ENCODE peak calls at places on chromosomes 2 and 18, in seven cellular contexts. One of them, this sample, is unnamed.

GRCh38 chr2:59167514-59167913 is 926.4 kb upstream of the FANCL start:
- DNase-seq in CD8-positive, alpha-beta memory T cell: no peak
- DNase-seq in activated CD4-positive, alpha-beta memory T cell treated with anti-CD3 and anti-CD28 coated beads, Interleukin-2, amount 10 ng/mL, durations not matched to agents 7 days and 5 days: no peak
- DNase-seq in kidney: no peak
- DNase-seq in stimulated activated CD4-positive, alpha-beta T cell treated with anti-CD3 and anti-CD28 coated beads, Interleukin-4, amount 100 ng/mL, for 1 hour: no peak
- DNase-seq in HFF-Myc: no peak
- DNase-seq in AG08395: no peak
- DNase-seq in this sample: no peak

GRCh38 chr2:130987519-130988425 is 105.5 kb downstream of the FAM168B start:
- DNase-seq in AG08395: no peak
- DNase-seq in CD8-positive, alpha-beta memory T cell: no peak
- DNase-seq in kidney: no peak
- DNase-seq in activated CD4-positive, alpha-beta memory T cell treated with anti-CD3 and anti-CD28 coated beads, Interleukin-2, amount 10 ng/mL, durations not matched to agents 7 days and 5 days: no peak
- DNase-seq in stimulated activated CD4-positive, alpha-beta T cell treated with anti-CD3 and anti-CD28 coated beads, Interleukin-4, amount 100 ng/mL, for 1 hour: no peak
- DNase-seq in HFF-Myc: no peak
- DNase-seq in this sample: no peak

GRCh38 chr2:86697539-86697938 is 22.6 kb upstream of the RMND5A start:
- DNase-seq in stimulated activated CD4-positive, alpha-beta T cell treated with anti-CD3 and anti-CD28 coated beads, Interleukin-4, amount 100 ng/mL, for 1 hour: no peak
- DNase-seq in AG08395: no peak
- DNase-seq in CD8-positive, alpha-beta memory T cell: no peak
- DNase-seq in kidney: no peak
- DNase-seq in activated CD4-positive, alpha-beta memory T cell treated with anti-CD3 and anti-CD28 coated beads, Interleukin-2, amount 10 ng/mL, durations not matched to agents 7 days and 5 days: no peak
- DNase-seq in HFF-Myc: no peak
- DNase-seq in this sample: no peak

GRCh38 chr2:70871398-70872211 is 36.0 kb upstream of the CD207 start:
- DNase-seq in stimulated activated CD4-positive, alpha-beta T cell treated with anti-CD3 and anti-CD28 coated beads, Interleukin-4, amount 100 ng/mL, for 1 hour: peak
- DNase-seq in kidney: peak
- DNase-seq in HFF-Myc: peak
- DNase-seq in AG08395: peak
- DNase-seq in activated CD4-positive, alpha-beta memory T cell treated with anti-CD3 and anti-CD28 coated beads, Interleukin-2, amount 10 ng/mL, durations not matched to agents 7 days and 5 days: peak
- DNase-seq in CD8-positive, alpha-beta memory T cell: peak
- DNase-seq in this sample: no peak

GRCh38 chr18:58315041-58315440 is 271.0 kb downstream of the NEDD4L start:
- DNase-seq in CD8-positive, alpha-beta memory T cell: no peak
- DNase-seq in activated CD4-positive, alpha-beta memory T cell treated with anti-CD3 and anti-CD28 coated beads, Interleukin-2, amount 10 ng/mL, durations not matched to agents 7 days and 5 days: no peak
- DNase-seq in kidney: no peak
- DNase-seq in stimulated activated CD4-positive, alpha-beta T cell treated with anti-CD3 and anti-CD28 coated beads, Interleukin-4, amount 100 ng/mL, for 1 hour: no peak
- DNase-seq in HFF-Myc: no peak
- DNase-seq in AG08395: no peak
- DNase-seq in this sample: no peak

GRCh38 chr2:85659324-85659981 is 8.5 kb downstream of the SFTPB start:
- DNase-seq in stimulated activated CD4-positive, alpha-beta T cell treated with anti-CD3 and anti-CD28 coated beads, Interleukin-4, amount 100 ng/mL, for 1 hour: no peak
- DNase-seq in HFF-Myc: no peak
- DNase-seq in AG08395: no peak
- DNase-seq in activated CD4-positive, alpha-beta memory T cell treated with anti-CD3 and anti-CD28 coated beads, Interleukin-2, amount 10 ng/mL, durations not matched to agents 7 days and 5 days: no peak
- DNase-seq in kidney: no peak
- DNase-seq in CD8-positive, alpha-beta memory T cell: no peak
- DNase-seq in this sample: no peak

GRCh38 chr2:86037141-86037794 is 68.4 kb downstream of the POLR1A start:
- DNase-seq in CD8-positive, alpha-beta memory T cell: peak
- DNase-seq in stimulated activated CD4-positive, alpha-beta T cell treated with anti-CD3 and anti-CD28 coated beads, Interleukin-4, amount 100 ng/mL, for 1 hour: peak
- DNase-seq in kidney: peak
- DNase-seq in activated CD4-positive, alpha-beta memory T cell treated with anti-CD3 and anti-CD28 coated beads, Interleukin-2, amount 10 ng/mL, durations not matched to agents 7 days and 5 days: peak
- DNase-seq in AG08395: peak
- DNase-seq in HFF-Myc: peak
- DNase-seq in this sample: peak

GRCh38 chr2:127146820-127147502 is 40.0 kb upstream of the BIN1 start:
- DNase-seq in AG08395: peak
- DNase-seq in activated CD4-positive, alpha-beta memory T cell treated with anti-CD3 and anti-CD28 coated beads, Interleukin-2, amount 10 ng/mL, durations not matched to agents 7 days and 5 days: no peak
- DNase-seq in kidney: no peak
- DNase-seq in CD8-positive, alpha-beta memory T cell: no peak
- DNase-seq in HFF-Myc: no peak
- DNase-seq in stimulated activated CD4-positive, alpha-beta T cell treated with anti-CD3 and anti-CD28 coated beads, Interleukin-4, amount 100 ng/mL, for 1 hour: no peak
- DNase-seq in this sample: no peak

GRCh38 chr18:78699516-78699915 is 280.1 kb upstream of the SALL3 start:
- DNase-seq in HFF-Myc: no peak
- DNase-seq in AG08395: no peak
- DNase-seq in CD8-positive, alpha-beta memory T cell: no peak
- DNase-seq in activated CD4-positive, alpha-beta memory T cell treated with anti-CD3 and anti-CD28 coated beads, Interleukin-2, amount 10 ng/mL, durations not matched to agents 7 days and 5 days: no peak
- DNase-seq in stimulated activated CD4-positive, alpha-beta T cell treated with anti-CD3 and anti-CD28 coated beads, Interleukin-4, amount 100 ng/mL, for 1 hour: no peak
- DNase-seq in kidney: no peak
- DNase-seq in this sample: no peak

GRCh38 chr2:156649596-156649995 is 213.4 kb downstream of the GPD2 start:
- DNase-seq in AG08395: no peak
- DNase-seq in activated CD4-positive, alpha-beta memory T cell treated with anti-CD3 and anti-CD28 coated beads, Interleukin-2, amount 10 ng/mL, durations not matched to agents 7 days and 5 days: no peak
- DNase-seq in CD8-positive, alpha-beta memory T cell: no peak
- DNase-seq in kidney: peak
- DNase-seq in stimulated activated CD4-positive, alpha-beta T cell treated with anti-CD3 and anti-CD28 coated beads, Interleukin-4, amount 100 ng/mL, for 1 hour: no peak
- DNase-seq in HFF-Myc: no peak
- DNase-seq in this sample: no peak

GRCh38 chr2:58571181-58571852 is 330.2 kb upstream of the FANCL start:
- DNase-seq in HFF-Myc: peak
- DNase-seq in kidney: no peak
- DNase-seq in AG08395: peak
- DNase-seq in stimulated activated CD4-positive, alpha-beta T cell treated with anti-CD3 and anti-CD28 coated beads, Interleukin-4, amount 100 ng/mL, for 1 hour: no peak
- DNase-seq in activated CD4-positive, alpha-beta memory T cell treated with anti-CD3 and anti-CD28 coated beads, Interleukin-2, amount 10 ng/mL, durations not matched to agents 7 days and 5 days: no peak
- DNase-seq in CD8-positive, alpha-beta memory T cell: no peak
- DNase-seq in this sample: peak

GRCh38 chr2:58240938-58241755 is at the start of gene FANCL:
- DNase-seq in stimulated activated CD4-positive, alpha-beta T cell treated with anti-CD3 and anti-CD28 coated beads, Interleukin-4, amount 100 ng/mL, for 1 hour: peak
- DNase-seq in AG08395: peak
- DNase-seq in HFF-Myc: peak
- DNase-seq in CD8-positive, alpha-beta memory T cell: peak
- DNase-seq in activated CD4-positive, alpha-beta memory T cell treated with anti-CD3 and anti-CD28 coated beads, Interleukin-2, amount 10 ng/mL, durations not matched to agents 7 days and 5 days: peak
- DNase-seq in kidney: peak
- DNase-seq in this sample: peak

GRCh38 chr18:56962322-56962721 is 184.6 kb upstream of the BOD1L2 start:
- DNase-seq in stimulated activated CD4-positive, alpha-beta T cell treated with anti-CD3 and anti-CD28 coated beads, Interleukin-4, amount 100 ng/mL, for 1 hour: no peak
- DNase-seq in kidney: no peak
- DNase-seq in CD8-positive, alpha-beta memory T cell: no peak
- DNase-seq in activated CD4-positive, alpha-beta memory T cell treated with anti-CD3 and anti-CD28 coated beads, Interleukin-2, amount 10 ng/mL, durations not matched to agents 7 days and 5 days: no peak
- DNase-seq in HFF-Myc: no peak
- DNase-seq in AG08395: no peak
- DNase-seq in this sample: no peak

GRCh38 chr18:76721207-76721996 is 101.0 kb upstream of the ZNF236 start:
- DNase-seq in stimulated activated CD4-positive, alpha-beta T cell treated with anti-CD3 and anti-CD28 coated beads, Interleukin-4, amount 100 ng/mL, for 1 hour: peak
- DNase-seq in CD8-positive, alpha-beta memory T cell: peak
- DNase-seq in activated CD4-positive, alpha-beta memory T cell treated with anti-CD3 and anti-CD28 coated beads, Interleukin-2, amount 10 ng/mL, durations not matched to agents 7 days and 5 days: peak
- DNase-seq in AG08395: no peak
- DNase-seq in HFF-Myc: no peak
- DNase-seq in kidney: no peak
- DNase-seq in this sample: no peak

GRCh38 chr18:32730620-32731021 is 42.2 kb downstream of the KLHL14 start:
- DNase-seq in activated CD4-positive, alpha-beta memory T cell treated with anti-CD3 and anti-CD28 coated beads, Interleukin-2, amount 10 ng/mL, durations not matched to agents 7 days and 5 days: no peak
- DNase-seq in stimulated activated CD4-positive, alpha-beta T cell treated with anti-CD3 and anti-CD28 coated beads, Interleukin-4, amount 100 ng/mL, for 1 hour: no peak
- DNase-seq in CD8-positive, alpha-beta memory T cell: no peak
- DNase-seq in kidney: no peak
- DNase-seq in AG08395: no peak
- DNase-seq in HFF-Myc: no peak
- DNase-seq in this sample: no peak

GRCh38 chr18:62979172-62979571 is 263.8 kb downstream of the PHLPP1 start:
- DNase-seq in HFF-Myc: peak
- DNase-seq in stimulated activated CD4-positive, alpha-beta T cell treated with anti-CD3 and anti-CD28 coated beads, Interleukin-4, amount 100 ng/mL, for 1 hour: no peak
- DNase-seq in CD8-positive, alpha-beta memory T cell: no peak
- DNase-seq in AG08395: peak
- DNase-seq in activated CD4-positive, alpha-beta memory T cell treated with anti-CD3 and anti-CD28 coated beads, Interleukin-2, amount 10 ng/mL, durations not matched to agents 7 days and 5 days: no peak
- DNase-seq in kidney: no peak
- DNase-seq in this sample: no peak

GRCh38 chr2:109188485-109188868 is 59.5 kb downstream of the SH3RF3 start:
- DNase-seq in stimulated activated CD4-positive, alpha-beta T cell treated with anti-CD3 and anti-CD28 coated beads, Interleukin-4, amount 100 ng/mL, for 1 hour: no peak
- DNase-seq in kidney: peak
- DNase-seq in HFF-Myc: no peak
- DNase-seq in AG08395: no peak
- DNase-seq in activated CD4-positive, alpha-beta memory T cell treated with anti-CD3 and anti-CD28 coated beads, Interleukin-2, amount 10 ng/mL, durations not matched to agents 7 days and 5 days: no peak
- DNase-seq in CD8-positive, alpha-beta memory T cell: no peak
- DNase-seq in this sample: no peak

GRCh38 chr2:238467772-238468171 is 41.0 kb downstream of the ASB1 start:
- DNase-seq in CD8-positive, alpha-beta memory T cell: no peak
- DNase-seq in kidney: no peak
- DNase-seq in activated CD4-positive, alpha-beta memory T cell treated with anti-CD3 and anti-CD28 coated beads, Interleukin-2, amount 10 ng/mL, durations not matched to agents 7 days and 5 days: no peak
- DNase-seq in AG08395: no peak
- DNase-seq in stimulated activated CD4-positive, alpha-beta T cell treated with anti-CD3 and anti-CD28 coated beads, Interleukin-4, amount 100 ng/mL, for 1 hour: no peak
- DNase-seq in HFF-Myc: no peak
- DNase-seq in this sample: no peak

GRCh38 chr2:42337356-42337820 is 23.6 kb downstream of the COX7A2L start:
- DNase-seq in kidney: no peak
- DNase-seq in activated CD4-positive, alpha-beta memory T cell treated with anti-CD3 and anti-CD28 coated beads, Interleukin-2, amount 10 ng/mL, durations not matched to agents 7 days and 5 days: no peak
- DNase-seq in stimulated activated CD4-positive, alpha-beta T cell treated with anti-CD3 and anti-CD28 coated beads, Interleukin-4, amount 100 ng/mL, for 1 hour: no peak
- DNase-seq in CD8-positive, alpha-beta memory T cell: no peak
- DNase-seq in HFF-Myc: no peak
- DNase-seq in AG08395: no peak
- DNase-seq in this sample: no peak

GRCh38 chr2:30759481-30759880 is 47.8 kb downstream of the CAPN13 start:
- DNase-seq in AG08395: no peak
- DNase-seq in HFF-Myc: no peak
- DNase-seq in kidney: no peak
- DNase-seq in CD8-positive, alpha-beta memory T cell: no peak
- DNase-seq in stimulated activated CD4-positive, alpha-beta T cell treated with anti-CD3 and anti-CD28 coated beads, Interleukin-4, amount 100 ng/mL, for 1 hour: no peak
- DNase-seq in activated CD4-positive, alpha-beta memory T cell treated with anti-CD3 and anti-CD28 coated beads, Interleukin-2, amount 10 ng/mL, durations not matched to agents 7 days and 5 days: no peak
- DNase-seq in this sample: no peak

GRCh38 chr2:175698076-175698475 is 304.0 kb downstream of the LNPK start:
- DNase-seq in CD8-positive, alpha-beta memory T cell: no peak
- DNase-seq in AG08395: no peak
- DNase-seq in stimulated activated CD4-positive, alpha-beta T cell treated with anti-CD3 and anti-CD28 coated beads, Interleukin-4, amount 100 ng/mL, for 1 hour: no peak
- DNase-seq in kidney: no peak
- DNase-seq in HFF-Myc: no peak
- DNase-seq in activated CD4-positive, alpha-beta memory T cell treated with anti-CD3 and anti-CD28 coated beads, Interleukin-2, amount 10 ng/mL, durations not matched to agents 7 days and 5 days: no peak
- DNase-seq in this sample: peak

GRCh38 chr18:56353676-56354260 is 284.6 kb downstream of the TXNL1 start:
- DNase-seq in kidney: no peak
- DNase-seq in HFF-Myc: no peak
- DNase-seq in AG08395: no peak
- DNase-seq in activated CD4-positive, alpha-beta memory T cell treated with anti-CD3 and anti-CD28 coated beads, Interleukin-2, amount 10 ng/mL, durations not matched to agents 7 days and 5 days: no peak
- DNase-seq in CD8-positive, alpha-beta memory T cell: no peak
- DNase-seq in stimulated activated CD4-positive, alpha-beta T cell treated with anti-CD3 and anti-CD28 coated beads, Interleukin-4, amount 100 ng/mL, for 1 hour: no peak
- DNase-seq in this sample: no peak

GRCh38 chr2:162697111-162697510 is 141.5 kb downstream of the KCNH7 start:
- DNase-seq in CD8-positive, alpha-beta memory T cell: no peak
- DNase-seq in kidney: no peak
- DNase-seq in activated CD4-positive, alpha-beta memory T cell treated with anti-CD3 and anti-CD28 coated beads, Interleukin-2, amount 10 ng/mL, durations not matched to agents 7 days and 5 days: no peak
- DNase-seq in AG08395: no peak
- DNase-seq in stimulated activated CD4-positive, alpha-beta T cell treated with anti-CD3 and anti-CD28 coated beads, Interleukin-4, amount 100 ng/mL, for 1 hour: no peak
- DNase-seq in HFF-Myc: no peak
- DNase-seq in this sample: no peak

GRCh38 chr2:20027260-20027677 is 14.8 kb upstream of the MATN3 start:
- DNase-seq in AG08395: no peak
- DNase-seq in HFF-Myc: no peak
- DNase-seq in activated CD4-positive, alpha-beta memory T cell treated with anti-CD3 and anti-CD28 coated beads, Interleukin-2, amount 10 ng/mL, durations not matched to agents 7 days and 5 days: no peak
- DNase-seq in stimulated activated CD4-positive, alpha-beta T cell treated with anti-CD3 and anti-CD28 coated beads, Interleukin-4, amount 100 ng/mL, for 1 hour: no peak
- DNase-seq in kidney: no peak
- DNase-seq in CD8-positive, alpha-beta memory T cell: no peak
- DNase-seq in this sample: no peak

GRCh38 chr2:130756041-130756720 is 841 bp downstream of the AMER3 start:
- DNase-seq in kidney: peak
- DNase-seq in stimulated activated CD4-positive, alpha-beta T cell treated with anti-CD3 and anti-CD28 coated beads, Interleukin-4, amount 100 ng/mL, for 1 hour: peak
- DNase-seq in activated CD4-positive, alpha-beta memory T cell treated with anti-CD3 and anti-CD28 coated beads, Interleukin-2, amount 10 ng/mL, durations not matched to agents 7 days and 5 days: no peak
- DNase-seq in CD8-positive, alpha-beta memory T cell: no peak
- DNase-seq in HFF-Myc: no peak
- DNase-seq in AG08395: no peak
- DNase-seq in this sample: no peak

GRCh38 chr2:8098952-8099582 is 582.8 kb upstream of the ID2 start:
- DNase-seq in AG08395: no peak
- DNase-seq in stimulated activated CD4-positive, alpha-beta T cell treated with anti-CD3 and anti-CD28 coated beads, Interleukin-4, amount 100 ng/mL, for 1 hour: no peak
- DNase-seq in activated CD4-positive, alpha-beta memory T cell treated with anti-CD3 and anti-CD28 coated beads, Interleukin-2, amount 10 ng/mL, durations not matched to agents 7 days and 5 days: no peak
- DNase-seq in kidney: no peak
- DNase-seq in CD8-positive, alpha-beta memory T cell: no peak
- DNase-seq in HFF-Myc: no peak
- DNase-seq in this sample: no peak

GRCh38 chr2:41928593-41928992 is 119.2 kb upstream of the PKDCC start:
- DNase-seq in stimulated activated CD4-positive, alpha-beta T cell treated with anti-CD3 and anti-CD28 coated beads, Interleukin-4, amount 100 ng/mL, for 1 hour: no peak
- DNase-seq in CD8-positive, alpha-beta memory T cell: no peak
- DNase-seq in HFF-Myc: no peak
- DNase-seq in kidney: no peak
- DNase-seq in activated CD4-positive, alpha-beta memory T cell treated with anti-CD3 and anti-CD28 coated beads, Interleukin-2, amount 10 ng/mL, durations not matched to agents 7 days and 5 days: no peak
- DNase-seq in AG08395: peak
- DNase-seq in this sample: no peak

GRCh38 chr2:196887431-196887830 is 39.1 kb downstream of the PGAP1 start:
- DNase-seq in activated CD4-positive, alpha-beta memory T cell treated with anti-CD3 and anti-CD28 coated beads, Interleukin-2, amount 10 ng/mL, durations not matched to agents 7 days and 5 days: no peak
- DNase-seq in AG08395: no peak
- DNase-seq in stimulated activated CD4-positive, alpha-beta T cell treated with anti-CD3 and anti-CD28 coated beads, Interleukin-4, amount 100 ng/mL, for 1 hour: no peak
- DNase-seq in HFF-Myc: no peak
- DNase-seq in kidney: no peak
- DNase-seq in CD8-positive, alpha-beta memory T cell: no peak
- DNase-seq in this sample: no peak

GRCh38 chr18:49849331-49850217 is 36.2 kb upstream of the ACAA2 start:
- DNase-seq in activated CD4-positive, alpha-beta memory T cell treated with anti-CD3 and anti-CD28 coated beads, Interleukin-2, amount 10 ng/mL, durations not matched to agents 7 days and 5 days: no peak
- DNase-seq in stimulated activated CD4-positive, alpha-beta T cell treated with anti-CD3 and anti-CD28 coated beads, Interleukin-4, amount 100 ng/mL, for 1 hour: no peak
- DNase-seq in AG08395: peak
- DNase-seq in kidney: peak
- DNase-seq in HFF-Myc: peak
- DNase-seq in CD8-positive, alpha-beta memory T cell: no peak
- DNase-seq in this sample: peak

GRCh38 chr18:37550118-37550875 is 15.3 kb downstream of the CELF4 start:
- DNase-seq in HFF-Myc: no peak
- DNase-seq in activated CD4-positive, alpha-beta memory T cell treated with anti-CD3 and anti-CD28 coated beads, Interleukin-2, amount 10 ng/mL, durations not matched to agents 7 days and 5 days: no peak
- DNase-seq in stimulated activated CD4-positive, alpha-beta T cell treated with anti-CD3 and anti-CD28 coated beads, Interleukin-4, amount 100 ng/mL, for 1 hour: no peak
- DNase-seq in CD8-positive, alpha-beta memory T cell: no peak
- DNase-seq in AG08395: no peak
- DNase-seq in kidney: no peak
- DNase-seq in this sample: no peak

GRCh38 chr18:50313873-50314460 is 26.5 kb upstream of the CXXC1 start:
- DNase-seq in kidney: no peak
- DNase-seq in CD8-positive, alpha-beta memory T cell: no peak
- DNase-seq in HFF-Myc: no peak
- DNase-seq in activated CD4-positive, alpha-beta memory T cell treated with anti-CD3 and anti-CD28 coated beads, Interleukin-2, amount 10 ng/mL, durations not matched to agents 7 days and 5 days: no peak
- DNase-seq in stimulated activated CD4-positive, alpha-beta T cell treated with anti-CD3 and anti-CD28 coated beads, Interleukin-4, amount 100 ng/mL, for 1 hour: no peak
- DNase-seq in AG08395: no peak
- DNase-seq in this sample: no peak

GRCh38 chr18:14947482-14948162 is 199.7 kb downstream of the ANKRD30B start:
- DNase-seq in CD8-positive, alpha-beta memory T cell: no peak
- DNase-seq in kidney: no peak
- DNase-seq in stimulated activated CD4-positive, alpha-beta T cell treated with anti-CD3 and anti-CD28 coated beads, Interleukin-4, amount 100 ng/mL, for 1 hour: no peak
- DNase-seq in activated CD4-positive, alpha-beta memory T cell treated with anti-CD3 and anti-CD28 coated beads, Interleukin-2, amount 10 ng/mL, durations not matched to agents 7 days and 5 days: no peak
- DNase-seq in AG08395: no peak
- DNase-seq in HFF-Myc: no peak
- DNase-seq in this sample: no peak

GRCh38 chr2:47029737-47030524 is 114.3 kb upstream of the MCFD2 start:
- DNase-seq in AG08395: no peak
- DNase-seq in HFF-Myc: no peak
- DNase-seq in CD8-positive, alpha-beta memory T cell: no peak
- DNase-seq in stimulated activated CD4-positive, alpha-beta T cell treated with anti-CD3 and anti-CD28 coated beads, Interleukin-4, amount 100 ng/mL, for 1 hour: no peak
- DNase-seq in activated CD4-positive, alpha-beta memory T cell treated with anti-CD3 and anti-CD28 coated beads, Interleukin-2, amount 10 ng/mL, durations not matched to agents 7 days and 5 days: no peak
- DNase-seq in kidney: no peak
- DNase-seq in this sample: no peak